ENCODE peak calls at places on chromosome 13, in seven cellular contexts. C is BE2C, F is colonic mucosa, M is body of pancreas, R is breast epithelium, X is left ventricle myocardium inferior, S is mammary epithelial cell. W is an unnamed sample. For H3K4me1, the result is how much of the 10 kb centered on the place peaks cover.

GRCh38 chr13:49444517-49445395 is 682 bp downstream of the SETDB2 start:
- DNase-seq in C (no peak), F (peak), M (no peak), R (no peak), X (no peak), S (peak), W (peak)

GRCh38 chr13:66296328-66296727 is 933.8 kb downstream of the PCDH9 start:
- DNase-seq in C (no peak), F (no peak), M (no peak), R (no peak), X (no peak), S (no peak), W (no peak)

GRCh38 chr13:33245505-33245904 is 40.0 kb downstream of the STARD13 start:
- DNase-seq in C (no peak), F (no peak), M (no peak), R (no peak), X (no peak), S (no peak), W (no peak)

GRCh38 chr13:99658266-99658991 is 157.2 kb downstream of the TM9SF2 start:
- DNase-seq in C (peak), F (peak), M (no peak), R (peak), X (peak), S (peak), W (peak)

GRCh38 chr13:83620535-83621220 is 261.6 kb downstream of the SLITRK1 start:
- DNase-seq in C (no peak), F (no peak), M (no peak), R (no peak), X (no peak), S (peak), W (no peak)

GRCh38 chr13:45518525-45519235 is 53.9 kb downstream of the COG3 start:
- DNase-seq in C (no peak), F (no peak), M (no peak), R (no peak), X (no peak), S (peak), W (no peak)

GRCh38 chr13:102687520-102687919 is 7.3 kb downstream of the METTL21C start:
- DNase-seq in C (no peak), F (no peak), M (no peak), R (no peak), X (no peak), S (peak), W (no peak)

GRCh38 chr13:52707375-52707774 is 32.2 kb downstream of the CNMD start:
- DNase-seq in C (no peak), F (no peak), M (no peak), R (no peak), X (no peak), S (no peak), W (no peak)

GRCh38 chr13:46179576-46180368 is 2.2 kb downstream of the LCP1 start:
- DNase-seq in C (no peak), F (peak), M (no peak), R (no peak), X (peak), S (no peak), W (peak)

GRCh38 chr13:93169980-93170379 is 56.6 kb upstream of the GPC6 start:
- DNase-seq in C (no peak), F (no peak), M (no peak), R (no peak), X (no peak), S (peak), W (no peak)

GRCh38 chr13:50894504-50894903 is 15.1 kb upstream of the RNASEH2B start:
- DNase-seq in C (no peak), F (no peak), M (no peak), R (no peak), X (no peak), S (no peak), W (no peak)
- TF ChIP-seq CTCF in C (no peak), F (no peak), M (no peak), R (no peak), X (no peak), S (no peak), W (no peak)

GRCh38 chr13:21933001-21933400 is 262.1 kb downstream of the FGF9 start:
- DNase-seq in C (no peak), F (peak), M (no peak), R (no peak), X (no peak), S (no peak), W (no peak)

GRCh38 chr13:21934309-21934708 is 263.4 kb downstream of the FGF9 start:
- DNase-seq in C (no peak), F (no peak), M (no peak), R (peak), X (no peak), S (no peak), W (no peak)

DNA sequence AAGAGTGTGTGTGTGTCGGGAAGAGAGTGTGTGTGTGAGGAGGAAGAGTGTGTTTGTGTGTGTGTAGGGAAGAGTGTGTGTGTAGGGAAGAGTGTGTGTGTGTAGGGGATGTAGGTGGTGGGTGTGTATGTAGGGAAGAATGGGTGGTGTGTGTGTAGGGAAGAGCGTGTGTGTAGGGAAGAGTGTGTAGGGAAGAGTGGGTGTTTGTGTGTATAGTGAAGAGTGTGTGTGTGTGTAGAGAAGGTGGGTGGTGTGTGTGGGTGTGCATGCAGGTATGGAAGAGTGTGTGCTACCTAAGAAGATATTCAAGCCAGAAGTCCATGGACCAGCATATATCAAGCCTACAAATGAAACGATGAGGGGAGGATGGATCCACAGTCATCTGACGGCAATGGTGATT is 265.8 kb downstream of the FGF9 start:
- DNase-seq in C (no peak), F (no peak), M (no peak), R (no peak), X (no peak), S (no peak), W (no peak)
- H3K4me1 ChIP-seq in C (under half), F (under half), M (under half), R (under half), X (under half), S (under half), W (under half)

GRCh38 chr13:29541400-29541799 is 54.1 kb downstream of the SLC7A1 start:
- DNase-seq in C (no peak), F (no peak), M (no peak), R (no peak), X (no peak), S (no peak), W (no peak)

GRCh38 chr13:29545988-29546387 is 49.5 kb downstream of the SLC7A1 start:
- DNase-seq in C (no peak), F (no peak), M (no peak), R (no peak), X (no peak), S (no peak), W (no peak)

GRCh38 chr13:29546662-29547061 is 48.8 kb downstream of the SLC7A1 start:
- DNase-seq in C (no peak), F (no peak), M (no peak), R (no peak), X (no peak), S (no peak), W (no peak)

GRCh38 chr13:29540799-29541198 is 54.7 kb downstream of the SLC7A1 start:
- DNase-seq in C (no peak), F (no peak), M (no peak), R (no peak), X (no peak), S (no peak), W (no peak)

GRCh38 chr13:29543230-29544215 is 52.0 kb downstream of the SLC7A1 start:
- DNase-seq in C (peak), F (peak), M (no peak), R (no peak), X (no peak), S (peak), W (no peak)
- TF ChIP-seq CTCF in C (no peak), F (no peak), M (no peak), R (no peak), X (no peak), S (no peak), W (no peak)

GRCh38 chr13:98298599-98298998 is 121.5 kb upstream of the RNF113B start:
- DNase-seq in C (no peak), F (no peak), M (no peak), R (no peak), X (no peak), S (peak), W (no peak)
- H3K4me1 ChIP-seq in C (under half), F (under half), M (half or more), R (under half), X (under half), S (under half), W (under half)

GRCh38 chr13:110944968-110945952 is 30.4 kb upstream of the ANKRD10 start:
- DNase-seq in C (no peak), F (no peak), M (no peak), R (no peak), X (no peak), S (no peak), W (no peak)

GRCh38 chr13:110942248-110942981 is 27.5 kb upstream of the ANKRD10 start:
- DNase-seq in C (no peak), F (no peak), M (no peak), R (no peak), X (no peak), S (peak), W (no peak)

GRCh38 chr13:110949116-110949515 is 34.2 kb upstream of the ANKRD10 start:
- DNase-seq in C (no peak), F (no peak), M (no peak), R (no peak), X (no peak), S (no peak), W (no peak)

GRCh38 chr13:110946171-110946570 is 31.3 kb upstream of the ANKRD10 start:
- DNase-seq in C (no peak), F (no peak), M (no peak), R (no peak), X (no peak), S (no peak), W (no peak)

DNA sequence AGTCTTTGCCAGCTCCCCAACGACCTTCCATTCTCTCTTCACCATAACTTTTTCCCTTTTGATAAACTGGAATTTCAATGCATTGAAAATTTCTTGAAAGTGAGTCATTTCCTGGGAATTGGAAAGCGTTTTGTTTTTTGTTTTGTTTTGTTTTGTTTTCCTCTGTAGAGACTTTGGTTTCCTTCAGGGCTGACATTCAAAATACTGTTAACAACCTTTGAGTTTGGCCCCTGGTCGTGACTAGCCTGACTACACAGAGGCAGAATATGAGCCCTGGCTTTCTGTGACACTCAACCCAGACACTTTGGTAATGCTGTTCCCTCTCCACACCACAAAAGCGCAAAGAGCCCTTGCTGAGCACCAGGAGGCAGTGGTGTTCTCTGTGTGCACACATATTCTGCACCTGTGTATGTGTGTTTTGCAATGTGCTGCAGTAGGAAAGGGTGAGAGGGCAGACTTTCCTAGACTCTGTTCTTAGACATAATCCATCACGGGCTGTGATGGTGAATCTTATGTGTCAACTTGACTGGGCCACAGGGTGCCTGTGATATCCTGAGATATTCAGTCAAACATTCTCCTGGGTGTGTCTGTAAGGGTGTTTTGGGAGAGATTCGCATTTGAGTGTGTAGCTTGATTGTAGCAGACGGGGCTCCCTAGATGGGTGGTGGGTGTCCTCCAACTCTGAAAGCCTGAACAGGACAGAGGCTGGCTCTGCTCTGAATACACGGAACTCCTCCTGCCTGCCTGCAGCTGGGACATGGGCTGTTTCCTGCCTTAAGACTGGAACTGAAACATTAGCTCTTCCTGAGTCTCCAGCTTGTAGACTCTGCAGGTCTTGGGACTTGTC is 29.5 kb upstream of the ANKRD10 start:
- DNase-seq in C (peak), F (no peak), M (peak), R (no peak), X (no peak), S (peak), W (no peak)
- TF ChIP-seq CTCF in C (peak), F (peak), M (peak), R (peak), X (peak), S (peak), W (peak)

DNA sequence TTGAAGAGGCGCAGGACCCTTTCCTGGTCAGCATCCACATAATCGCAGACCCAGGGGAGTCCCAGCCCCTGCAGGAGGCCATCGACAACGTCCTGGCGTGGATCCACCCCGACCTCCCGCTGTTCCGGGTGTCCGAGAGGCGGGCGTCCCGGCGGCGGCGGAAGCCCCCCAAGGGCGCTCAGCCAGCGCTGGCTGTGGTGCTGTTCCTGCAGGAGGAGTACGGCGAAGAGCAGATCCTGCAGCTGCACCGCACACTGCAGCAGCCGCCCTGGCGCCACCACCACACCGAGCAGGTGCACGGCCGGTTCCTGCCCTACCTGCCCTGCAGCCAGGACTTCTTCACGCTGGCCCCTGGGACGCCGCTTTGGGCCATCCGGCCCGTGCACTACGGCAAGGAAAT is 29.3 kb downstream of the FAM124A start:
- DNase-seq in C (no peak), F (no peak), M (no peak), R (no peak), X (no peak), S (no peak), W (no peak)
- H3K4me1 ChIP-seq in C (under half), F (under half), M (under half), R (under half), X (half or more), S (under half), W (under half)

DNA sequence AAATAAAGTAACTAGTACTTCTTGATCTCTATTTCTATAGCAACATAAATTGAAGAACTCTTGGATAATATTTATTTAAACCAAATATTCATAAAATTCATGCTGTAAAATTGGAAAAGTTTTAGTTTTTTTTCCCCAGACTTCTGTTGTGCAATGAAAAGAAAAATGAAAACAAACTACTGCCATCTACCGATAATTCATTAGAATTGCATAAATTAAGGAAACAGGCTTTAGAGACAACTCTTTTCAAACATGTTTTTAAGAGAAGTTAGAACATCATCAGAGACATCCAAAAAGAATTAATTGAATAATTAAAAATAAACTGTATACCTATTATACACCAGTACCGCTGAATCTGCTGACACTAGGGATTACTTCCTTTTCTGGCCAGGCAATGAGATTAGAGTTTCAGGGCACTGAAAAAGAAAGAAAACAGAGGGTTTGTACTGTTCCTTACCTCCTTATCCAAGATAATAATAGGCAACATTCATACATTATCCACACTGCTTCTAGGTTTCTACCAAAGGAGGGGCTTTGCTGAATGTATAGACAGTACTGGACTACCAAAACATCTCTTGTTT is 4.9 kb downstream of the CCDC122 start:
- DNase-seq in C (no peak), F (no peak), M (no peak), R (no peak), X (no peak), S (no peak), W (no peak)
- TF ChIP-seq CTCF in C (peak), F (peak), M (peak), R (peak), X (peak), S (peak), W (peak)

DNA sequence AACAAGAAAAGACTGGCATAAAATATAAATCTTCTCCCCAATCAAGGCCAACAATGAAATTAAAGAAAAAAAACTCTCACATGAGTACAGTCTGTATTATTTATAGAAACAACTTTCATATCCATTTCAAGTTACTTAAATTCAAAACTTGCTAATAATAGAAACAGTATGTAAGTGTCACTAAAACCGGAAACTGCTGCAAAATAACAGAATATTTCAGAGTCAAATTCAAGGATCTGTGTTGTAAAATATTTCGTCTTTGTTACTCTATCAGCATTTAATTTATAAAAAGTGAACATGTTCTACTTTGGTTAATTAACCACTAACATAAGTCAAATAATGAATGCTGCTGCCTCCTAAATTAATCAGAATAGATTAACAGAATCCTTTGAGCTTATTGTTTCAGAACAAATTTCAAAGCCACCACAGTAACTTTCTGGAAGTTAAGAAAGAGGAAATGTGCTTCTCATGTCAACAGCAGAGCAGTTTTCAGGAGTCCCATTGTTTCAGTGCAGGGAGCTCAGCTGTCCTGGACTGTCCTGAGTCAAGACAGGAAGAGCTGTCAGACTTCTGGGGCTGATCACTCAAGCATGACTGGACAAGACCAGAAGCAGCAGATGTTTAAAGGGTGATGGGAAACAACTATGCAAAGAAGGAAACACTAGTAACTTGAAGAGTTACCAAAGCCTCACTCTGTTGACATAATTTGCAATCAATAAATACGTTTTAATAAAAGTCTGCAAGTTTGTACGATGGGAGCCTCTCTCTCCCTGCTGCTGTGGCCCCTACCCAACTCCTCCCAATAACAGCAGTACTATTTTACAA is 76.9 kb downstream of the FOXO1 start:
- DNase-seq in C (peak), F (no peak), M (no peak), R (no peak), X (no peak), S (peak), W (no peak)
- H3K4me1 ChIP-seq in C (under half), F (under half), M (half or more), R (under half), X (half or more), S (under half), W (under half)